ENCODE peak calls at places on chromosomes 6 and 20, in five cellular contexts. N is astrocyte, V is ovary, X is lung, J is sigmoid colon. D is an unnamed sample. For H3K27me3, the result is how much of the 10 kb centered on the place peaks cover.

GRCh38 chr6:118387921-118388701 is 160.0 kb upstream of the PLN start:
- DNase-seq in X (no peak), N (peak), J (no peak), V (no peak), D (peak)

GRCh38 chr20:44253528-44253927 is 6.4 kb downstream of the GDAP1L1 start:
- DNase-seq in J (no peak), N (no peak), X (no peak), V (no peak), D (no peak)

GRCh38 chr6:50850223-50850751 is 31.6 kb downstream of the TFAP2B start:
- DNase-seq in V (no peak), N (no peak), J (no peak), X (no peak), D (no peak)

GRCh38 chr20:51541189-51542032 is 1.1 kb downstream of the NFATC2 start:
- DNase-seq in N (peak), J (peak), V (peak), X (peak), D (no peak)

GRCh38 chr6:79868098-79868722 is 79.1 kb downstream of the ELOVL4 start:
- DNase-seq in J (no peak), X (no peak), N (peak), V (no peak), D (peak)

GRCh38 chr6:72464246-72464645 is 157.6 kb upstream of the KCNQ5 start:
- DNase-seq in J (no peak), V (no peak), N (no peak), X (no peak), D (peak)

GRCh38 chr20:35092524-35093244 is at the start of gene TRPC4AP:
- DNase-seq in J (peak), X (peak), V (peak), N (peak), D (peak)

GRCh38 chr6:105677671-105678475 is 275.0 kb upstream of the PREP start:
- DNase-seq in J (no peak), V (no peak), N (peak), X (no peak), D (no peak)

GRCh38 chr6:134647861-134648260 is 302.0 kb downstream of the ALDH8A1 start:
- DNase-seq in N (no peak), X (no peak), J (no peak), V (no peak), D (peak)

GRCh38 chr6:167111597-167111996 is 11.3 kb upstream of the CCR6 start:
- DNase-seq in N (no peak), V (no peak), J (no peak), X (no peak), D (no peak)
- H3K27me3 ChIP-seq in N (under half), V (under half), J (under half), X (under half), D (under half)

GRCh38 chr6:131976545-131977061 is 25.4 kb upstream of the CCN2 start:
- DNase-seq in V (no peak), X (no peak), N (peak), J (no peak), D (no peak)
- H3K27me3 ChIP-seq in V (under half), X (under half), N (under half), J (under half), D (under half)

GRCh38 chr20:2084703-2085102 is 16.9 kb upstream of the STK35 start:
- DNase-seq in V (no peak), X (no peak), N (no peak), J (no peak), D (no peak)
- H3K27me3 ChIP-seq in V (under half), X (under half), N (under half), J (under half), D (under half)

GRCh38 chr20:63507083-63507743 is 8.3 kb upstream of the EEF1A2 start:
- DNase-seq in J (no peak), V (no peak), N (no peak), X (no peak), D (no peak)
- H3K27me3 ChIP-seq in J (under half), V (under half), N (under half), X (under half), D (under half)

GRCh38 chr6:125375013-125375412 is 73.2 kb upstream of the HDDC2 start:
- DNase-seq in J (no peak), V (no peak), X (no peak), N (no peak), D (no peak)
- H3K27me3 ChIP-seq in J (under half), V (under half), X (under half), N (under half), D (under half)

DNA sequence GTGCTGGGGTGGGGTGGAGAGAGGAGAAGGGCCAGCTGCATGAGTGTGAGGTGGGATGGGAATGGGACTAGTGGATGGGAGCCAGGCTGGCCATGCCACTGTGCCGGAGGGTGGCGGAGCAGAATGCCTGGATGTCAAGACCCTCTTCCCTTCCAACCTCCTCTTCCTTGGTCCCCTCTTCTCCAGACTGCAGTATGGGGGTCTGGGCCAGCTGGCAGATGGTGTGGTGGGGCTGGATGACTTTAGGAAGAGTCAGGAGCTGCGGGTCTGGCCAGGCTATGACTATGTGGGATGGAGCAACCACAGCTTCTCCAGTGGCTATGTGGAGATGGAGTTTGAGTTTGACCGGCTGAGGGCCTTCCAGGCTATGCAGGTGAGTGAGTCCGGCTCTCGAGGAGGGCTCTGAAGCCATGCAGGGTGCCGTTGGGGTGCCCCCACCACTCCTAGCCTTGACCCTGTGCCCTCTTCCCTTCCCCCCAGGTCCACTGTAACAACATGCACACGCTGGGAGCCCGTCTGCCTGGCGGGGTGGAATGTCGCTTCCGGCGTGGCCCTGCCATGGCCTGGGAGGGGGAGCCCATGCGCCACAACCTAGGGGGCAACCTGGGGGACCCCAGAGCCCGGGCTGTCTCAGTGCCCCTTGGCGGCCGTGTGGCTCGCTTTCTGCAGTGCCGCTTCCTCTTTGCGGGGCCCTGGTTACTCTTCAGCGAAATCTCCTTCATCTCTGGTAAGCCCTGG is 7.7 kb downstream of the DDR1 start:
- DNase-seq in J (peak), X (no peak), N (no peak), V (no peak), D (no peak)
- H3K27me3 ChIP-seq in J (under half), X (under half), N (under half), V (under half), D (under half)